ENCODE peak calls at places on chromosomes 7 and 10, in eight cellular contexts. L, P, X, G, S, D, C and Q are unnamed samples.

GRCh38 chr10:75544923-75545322 is 113.5 kb downstream of the LRMDA start:
- DNase-seq in L (no peak), P (no peak), X (no peak), G (peak), S (no peak), D (no peak), C (no peak), Q (no peak)

GRCh38 chr10:28663576-28664368 is 13.5 kb upstream of the BAMBI start:
- DNase-seq in L (peak), P (peak), X (peak), G (peak), S (peak), D (peak), C (peak), Q (peak)

GRCh38 chr10:5481121-5481520 is 18.2 kb downstream of the CALML5 start:
- DNase-seq in L (no peak), P (no peak), X (no peak), G (no peak), S (no peak), D (peak), C (no peak), Q (no peak)

GRCh38 chr10:69512901-69513300 is 60.3 kb downstream of the NEUROG3 start:
- DNase-seq in L (no peak), P (no peak), X (no peak), G (no peak), S (no peak), D (no peak), C (no peak), Q (no peak)

GRCh38 chr7:47128719-47129118 is 453.2 kb downstream of the TNS3 start:
- DNase-seq in L (no peak), P (no peak), X (no peak), G (no peak), S (no peak), D (no peak), C (no peak), Q (no peak)

GRCh38 chr7:125253454-125254182 is 324.0 kb upstream of the POT1 start:
- DNase-seq in L (no peak), P (no peak), X (no peak), G (no peak), S (no peak), D (no peak), C (no peak), Q (no peak)

GRCh38 chr7:73721237-73721848 is 1.9 kb upstream of the STX1A start:
- DNase-seq in L (peak), P (peak), X (no peak), G (no peak), S (no peak), D (no peak), C (peak), Q (peak)

GRCh38 chr7:125599387-125599786 is 669.8 kb upstream of the POT1 start:
- DNase-seq in L (no peak), P (no peak), X (no peak), G (no peak), S (no peak), D (no peak), C (no peak), Q (no peak)

GRCh38 chr10:133390597-133391248 is 3.2 kb upstream of the MTG1 start:
- DNase-seq in L (no peak), P (no peak), X (no peak), G (no peak), S (no peak), D (no peak), C (no peak), Q (no peak)

GRCh38 chr7:154862153-154862791 is 140.7 kb downstream of the PAXIP1 start:
- DNase-seq in L (no peak), P (peak), X (no peak), G (no peak), S (no peak), D (no peak), C (no peak), Q (no peak)

GRCh38 chr10:78047314-78047891 is 13.7 kb downstream of the RPS24 start:
- DNase-seq in L (peak), P (peak), X (peak), G (peak), S (peak), D (peak), C (peak), Q (peak)

GRCh38 chr7:47893238-47893637 is 55.0 kb downstream of the PKD1L1 start:
- DNase-seq in L (no peak), P (no peak), X (no peak), G (no peak), S (no peak), D (no peak), C (no peak), Q (no peak)

GRCh38 chr10:5526691-5527331 is 2.0 kb downstream of the CALML3 start:
- DNase-seq in L (no peak), P (no peak), X (no peak), G (no peak), S (no peak), D (no peak), C (no peak), Q (no peak)

GRCh38 chr7:122143376-122143750 is 686 bp downstream of the AASS start:
- DNase-seq in L (no peak), P (no peak), X (no peak), G (peak), S (no peak), D (peak), C (no peak), Q (no peak)

GRCh38 chr10:31207636-31208035 is 111.4 kb upstream of the ZEB1 start:
- DNase-seq in L (no peak), P (no peak), X (no peak), G (no peak), S (no peak), D (no peak), C (no peak), Q (no peak)

GRCh38 chr7:36280840-36281812 is 108.5 kb upstream of the ANLN start:
- DNase-seq in L (no peak), P (peak), X (no peak), G (peak), S (peak), D (peak), C (peak), Q (no peak)

GRCh38 chr10:3043512-3044368 is 23.6 kb upstream of the PFKP start:
- DNase-seq in L (no peak), P (peak), X (peak), G (peak), S (peak), D (no peak), C (peak), Q (no peak)